ENCODE peak calls at places on chromosomes 1 and 21, in five cellular contexts. N, K, A, H and W are unnamed samples.

GRCh38 chr1:174243451-174244000 is 84.2 kb downstream of the RABGAP1L start:
- DNase-seq in H (no peak), A (no peak), K (no peak), N (no peak), W (no peak)

GRCh38 chr1:231419738-231420298 is 2.3 kb downstream of the EGLN1 start:
- DNase-seq in K (peak; percentile 14), H (no peak), A (peak; percentile 30), N (no peak), W (no peak)

GRCh38 chr1:175129182-175129581 is 61.5 kb downstream of the TNN start:
- DNase-seq in N (no peak), H (no peak), A (no peak), K (no peak), W (no peak)

GRCh38 chr1:2267862-2268261 is 39.7 kb downstream of the SKI start:
- DNase-seq in A (no peak), N (no peak), H (no peak), K (no peak), W (no peak)

GRCh38 chr1:11784993-11785769 is 20.6 kb downstream of the MTHFR start:
- DNase-seq in H (peak; percentile 90), N (peak; percentile 81), A (peak; percentile 59), K (peak; percentile 79), W (no peak)

GRCh38 chr21:19510653-19511052 is 1107.1 kb upstream of the TMPRSS15 start:
- DNase-seq in N (no peak), K (no peak), A (no peak), H (no peak), W (no peak)

GRCh38 chr1:160083968-160084770 is 2.8 kb downstream of the KCNJ9 start:
- DNase-seq in N (peak; percentile 87), A (no peak), H (peak; percentile 85), K (peak; percentile 89), W (no peak)

GRCh38 chr1:228007054-228007800 is 429 bp downstream of the WNT3A start:
- DNase-seq in A (peak; percentile 22), K (peak; percentile 61), H (peak; percentile 44), N (peak; percentile 51), W (peak; percentile 45)

GRCh38 chr1:186806477-186806876 is 22.3 kb upstream of the PLA2G4A start:
- DNase-seq in A (peak; percentile 52), N (no peak), H (no peak), K (no peak), W (no peak)

GRCh38 chr1:42765832-42766722 is 751 bp downstream of the P3H1 start:
- DNase-seq in K (peak; percentile 81), N (no peak), A (peak; percentile 73), H (no peak), W (no peak)

GRCh38 chr1:41200728-41201127 is 41.4 kb downstream of the SCMH1 start:
- DNase-seq in A (no peak), K (no peak), N (no peak), H (no peak), W (no peak)